ENCODE peak calls at places on chromosomes 2 and 18, in nine cellular contexts. A is NCI-H2107; F is amniotic stem cell; Q is NCI-H1105; S is fibroblast of lung; U is lung; P is left cardiac atrium; W is fibroblast of the aortic adventitia; I is CD4-positive, alpha-beta memory T cell. O is an unnamed sample.

GRCh38 chr2:225100856-225101294 is 58.6 kb upstream of the DOCK10 start:
- DNase-seq in I (no peak), F (peak), S (peak), A (no peak), W (peak), P (no peak), U (no peak), Q (no peak), O (no peak)

GRCh38 chr2:29811378-29811777 is 110.0 kb downstream of the ALK start:
- DNase-seq in U (no peak), I (no peak), F (no peak), Q (no peak), W (no peak), A (no peak), P (no peak), S (peak), O (no peak)

GRCh38 chr18:74804677-74805076 is 207.0 kb downstream of the ZNF407 start:
- DNase-seq in I (no peak), U (no peak), P (no peak), S (no peak), W (no peak), F (no peak), Q (no peak), A (no peak), O (no peak)

GRCh38 chr2:215929602-215930335 is 83.6 kb downstream of the MREG start:
- DNase-seq in Q (no peak), W (no peak), S (peak), U (no peak), F (no peak), A (no peak), P (no peak), I (no peak), O (no peak)

GRCh38 chr2:183078467-183079334 is at the start of gene DUSP19:
- DNase-seq in A (peak), W (peak), U (peak), Q (peak), P (peak), I (peak), S (peak), F (peak), O (peak)

GRCh38 chr18:11268691-11269686 is 119.6 kb upstream of the PIEZO2 start:
- DNase-seq in U (no peak), A (no peak), Q (no peak), S (no peak), F (no peak), I (no peak), P (no peak), W (peak), O (no peak)

GRCh38 chr2:12778811-12779574 is 62.3 kb downstream of the TRIB2 start:
- DNase-seq in U (no peak), P (no peak), A (no peak), W (no peak), Q (no peak), S (no peak), I (no peak), F (no peak), O (no peak)

GRCh38 chr2:129709030-129709955 is 270.2 kb upstream of the RAB6C start:
- DNase-seq in U (peak), W (no peak), P (no peak), Q (no peak), S (no peak), F (no peak), I (no peak), A (peak), O (no peak)

GRCh38 chr2:190927257-190927656 is 46.6 kb downstream of the GLS start:
- DNase-seq in W (peak), F (peak), A (no peak), Q (no peak), P (no peak), S (peak), U (no peak), I (no peak), O (no peak)

GRCh38 chr2:160510617-160511016 is 17.0 kb upstream of the RBMS1 start:
- DNase-seq in F (no peak), U (no peak), S (no peak), I (no peak), P (no peak), A (no peak), Q (no peak), W (peak), O (no peak)

GRCh38 chr18:69838620-69839411 is 108.9 kb downstream of the CD226 start:
- DNase-seq in U (no peak), S (no peak), A (no peak), I (no peak), W (no peak), F (no peak), Q (no peak), P (no peak), O (no peak)

O was measured in GOT3.